ENCODE peak calls at places on chromosomes 5 and 9, in seven cellular contexts. One of them, this sample, is unnamed.

GRCh38 chr5:67639311-67639710 is 442.7 kb upstream of the CD180 start:
- DNase-seq in H1: no peak
- DNase-seq in H9: no peak
- DNase-seq in IMR-90: no peak
- DNase-seq in neuronal stem cell: no peak
- DNase-seq in mesenchymal stem cell: no peak
- DNase-seq in trophoblast cell: no peak
- DNase-seq in this sample: peak

GRCh38 chr5:1347571-1347970 is 2.7 kb upstream of the CLPTM1L start:
- DNase-seq in H1: no peak
- DNase-seq in H9: no peak
- DNase-seq in IMR-90: no peak
- DNase-seq in neuronal stem cell: no peak
- DNase-seq in mesenchymal stem cell: no peak
- DNase-seq in trophoblast cell: no peak
- DNase-seq in this sample: no peak

GRCh38 chr5:33105521-33105941 is 335.2 kb upstream of the TARS1 start:
- DNase-seq in H1: no peak
- DNase-seq in H9: no peak
- DNase-seq in IMR-90: peak
- DNase-seq in neuronal stem cell: no peak
- DNase-seq in mesenchymal stem cell: peak
- DNase-seq in trophoblast cell: no peak
- DNase-seq in this sample: no peak

GRCh38 chr9:120291050-120291449 is 288.9 kb downstream of the CDK5RAP2 start:
- DNase-seq in H1: no peak
- DNase-seq in H9: no peak
- DNase-seq in IMR-90: no peak
- DNase-seq in neuronal stem cell: no peak
- DNase-seq in mesenchymal stem cell: no peak
- DNase-seq in trophoblast cell: no peak
- DNase-seq in this sample: no peak

GRCh38 chr9:36136277-36136893 is at the start of gene GLIPR2:
- DNase-seq in H1: no peak
- DNase-seq in H9: peak
- DNase-seq in IMR-90: peak
- DNase-seq in neuronal stem cell: peak
- DNase-seq in mesenchymal stem cell: peak
- DNase-seq in trophoblast cell: peak
- DNase-seq in this sample: peak

GRCh38 chr5:109852371-109853160 is 162.8 kb downstream of the MAN2A1 start:
- DNase-seq in H1: no peak
- DNase-seq in H9: no peak
- DNase-seq in IMR-90: peak
- DNase-seq in neuronal stem cell: no peak
- DNase-seq in mesenchymal stem cell: peak
- DNase-seq in trophoblast cell: no peak
- DNase-seq in this sample: no peak

GRCh38 chr5:6638236-6638635 is 5.0 kb downstream of the SRD5A1 start:
- DNase-seq in H1: no peak
- DNase-seq in H9: no peak
- DNase-seq in IMR-90: no peak
- DNase-seq in neuronal stem cell: no peak
- DNase-seq in mesenchymal stem cell: no peak
- DNase-seq in trophoblast cell: no peak
- DNase-seq in this sample: no peak

GRCh38 chr5:150499437-150499956 is 8.4 kb upstream of the NDST1 start:
- DNase-seq in H1: no peak
- DNase-seq in H9: no peak
- DNase-seq in IMR-90: no peak
- DNase-seq in neuronal stem cell: no peak
- DNase-seq in mesenchymal stem cell: no peak
- DNase-seq in trophoblast cell: no peak
- DNase-seq in this sample: peak

GRCh38 chr9:91028166-91028827 is 226.7 kb downstream of the SYK start:
- DNase-seq in H1: no peak
- DNase-seq in H9: no peak
- DNase-seq in IMR-90: no peak
- DNase-seq in neuronal stem cell: no peak
- DNase-seq in mesenchymal stem cell: no peak
- DNase-seq in trophoblast cell: no peak
- DNase-seq in this sample: no peak

GRCh38 chr5:123105882-123106281 is 16.8 kb downstream of the PRDM6 start:
- DNase-seq in H1: no peak
- DNase-seq in H9: no peak
- DNase-seq in IMR-90: no peak
- DNase-seq in neuronal stem cell: no peak
- DNase-seq in mesenchymal stem cell: no peak
- DNase-seq in trophoblast cell: no peak
- DNase-seq in this sample: no peak

GRCh38 chr9:106969696-106970095 is 106.7 kb downstream of the ZNF462 start:
- DNase-seq in H1: no peak
- DNase-seq in H9: no peak
- DNase-seq in IMR-90: no peak
- DNase-seq in neuronal stem cell: no peak
- DNase-seq in mesenchymal stem cell: no peak
- DNase-seq in trophoblast cell: no peak
- DNase-seq in this sample: no peak

GRCh38 chr5:137575847-137576246 is 76.7 kb upstream of the SPOCK1 start:
- DNase-seq in H1: no peak
- DNase-seq in H9: no peak
- DNase-seq in IMR-90: no peak
- DNase-seq in neuronal stem cell: no peak
- DNase-seq in mesenchymal stem cell: no peak
- DNase-seq in trophoblast cell: peak
- DNase-seq in this sample: no peak

GRCh38 chr5:173642191-173642816 is 25.9 kb upstream of the BOD1 start:
- DNase-seq in H1: no peak
- DNase-seq in H9: peak
- DNase-seq in IMR-90: no peak
- DNase-seq in neuronal stem cell: no peak
- DNase-seq in mesenchymal stem cell: no peak
- DNase-seq in trophoblast cell: no peak
- DNase-seq in this sample: no peak

GRCh38 chr9:88829276-88829675 is 162.0 kb upstream of the S1PR3 start:
- DNase-seq in H1: no peak
- DNase-seq in H9: no peak
- DNase-seq in IMR-90: no peak
- DNase-seq in neuronal stem cell: no peak
- DNase-seq in mesenchymal stem cell: no peak
- DNase-seq in trophoblast cell: no peak
- DNase-seq in this sample: no peak

GRCh38 chr5:35246928-35247644 is 16.8 kb upstream of the PRLR start:
- DNase-seq in H1: no peak
- DNase-seq in H9: no peak
- DNase-seq in IMR-90: no peak
- DNase-seq in neuronal stem cell: no peak
- DNase-seq in mesenchymal stem cell: no peak
- DNase-seq in trophoblast cell: no peak
- DNase-seq in this sample: no peak

GRCh38 chr5:40518511-40518917 is 161.2 kb upstream of the PTGER4 start:
- DNase-seq in H1: no peak
- DNase-seq in H9: no peak
- DNase-seq in IMR-90: peak
- DNase-seq in neuronal stem cell: no peak
- DNase-seq in mesenchymal stem cell: no peak
- DNase-seq in trophoblast cell: peak
- DNase-seq in this sample: no peak

GRCh38 chr5:40511801-40512200 is 167.9 kb upstream of the PTGER4 start:
- DNase-seq in H1: no peak
- DNase-seq in H9: no peak
- DNase-seq in IMR-90: no peak
- DNase-seq in neuronal stem cell: no peak
- DNase-seq in mesenchymal stem cell: no peak
- DNase-seq in trophoblast cell: no peak
- DNase-seq in this sample: no peak

GRCh38 chr5:40514986-40515385 is 164.7 kb upstream of the PTGER4 start:
- DNase-seq in H1: no peak
- DNase-seq in H9: no peak
- DNase-seq in IMR-90: no peak
- DNase-seq in neuronal stem cell: no peak
- DNase-seq in mesenchymal stem cell: no peak
- DNase-seq in trophoblast cell: no peak
- DNase-seq in this sample: no peak
- H3K18ac ChIP-seq in H1: no peak
- H3K18ac ChIP-seq in H9: no peak
- H3K18ac ChIP-seq in IMR-90: no peak
- H3K18ac ChIP-seq in neuronal stem cell: no peak
- H3K18ac ChIP-seq in mesenchymal stem cell: no peak
- H3K18ac ChIP-seq in trophoblast cell: no peak
- H3K18ac ChIP-seq in this sample: no peak

GRCh38 chr9:132055756-132056155 is 23.9 kb downstream of the MED27 start:
- DNase-seq in H1: no peak
- DNase-seq in H9: no peak
- DNase-seq in IMR-90: no peak
- DNase-seq in neuronal stem cell: no peak
- DNase-seq in mesenchymal stem cell: no peak
- DNase-seq in trophoblast cell: no peak
- DNase-seq in this sample: no peak

GRCh38 chr9:132054024-132054423 is 25.6 kb downstream of the MED27 start:
- DNase-seq in H1: no peak
- DNase-seq in H9: peak
- DNase-seq in IMR-90: no peak
- DNase-seq in neuronal stem cell: no peak
- DNase-seq in mesenchymal stem cell: no peak
- DNase-seq in trophoblast cell: no peak
- DNase-seq in this sample: no peak

GRCh38 chr9:132059351-132059750 is 20.3 kb downstream of the MED27 start:
- DNase-seq in H1: no peak
- DNase-seq in H9: no peak
- DNase-seq in IMR-90: no peak
- DNase-seq in neuronal stem cell: no peak
- DNase-seq in mesenchymal stem cell: no peak
- DNase-seq in trophoblast cell: no peak
- DNase-seq in this sample: no peak

GRCh38 chr9:132061526-132061925 is 18.1 kb downstream of the MED27 start:
- DNase-seq in H1: no peak
- DNase-seq in H9: no peak
- DNase-seq in IMR-90: no peak
- DNase-seq in neuronal stem cell: no peak
- DNase-seq in mesenchymal stem cell: no peak
- DNase-seq in trophoblast cell: no peak
- DNase-seq in this sample: no peak

GRCh38 chr9:132056717-132057429 is 22.8 kb downstream of the MED27 start:
- DNase-seq in H1: no peak
- DNase-seq in H9: no peak
- DNase-seq in IMR-90: no peak
- DNase-seq in neuronal stem cell: no peak
- DNase-seq in mesenchymal stem cell: no peak
- DNase-seq in trophoblast cell: no peak
- DNase-seq in this sample: no peak
- H3K18ac ChIP-seq in H1: no peak
- H3K18ac ChIP-seq in H9: no peak
- H3K18ac ChIP-seq in IMR-90: no peak
- H3K18ac ChIP-seq in neuronal stem cell: no peak
- H3K18ac ChIP-seq in mesenchymal stem cell: no peak
- H3K18ac ChIP-seq in trophoblast cell: no peak
- H3K18ac ChIP-seq in this sample: no peak

GRCh38 chr5:125257057-125257970 is 510.9 kb upstream of the ZNF608 start:
- DNase-seq in H1: no peak
- DNase-seq in H9: no peak
- DNase-seq in IMR-90: peak
- DNase-seq in neuronal stem cell: peak
- DNase-seq in mesenchymal stem cell: no peak
- DNase-seq in trophoblast cell: peak
- DNase-seq in this sample: peak
- H3K18ac ChIP-seq in H1: no peak
- H3K18ac ChIP-seq in H9: no peak
- H3K18ac ChIP-seq in IMR-90: no peak
- H3K18ac ChIP-seq in neuronal stem cell: no peak
- H3K18ac ChIP-seq in mesenchymal stem cell: no peak
- H3K18ac ChIP-seq in trophoblast cell: no peak
- H3K18ac ChIP-seq in this sample: no peak

DNA sequence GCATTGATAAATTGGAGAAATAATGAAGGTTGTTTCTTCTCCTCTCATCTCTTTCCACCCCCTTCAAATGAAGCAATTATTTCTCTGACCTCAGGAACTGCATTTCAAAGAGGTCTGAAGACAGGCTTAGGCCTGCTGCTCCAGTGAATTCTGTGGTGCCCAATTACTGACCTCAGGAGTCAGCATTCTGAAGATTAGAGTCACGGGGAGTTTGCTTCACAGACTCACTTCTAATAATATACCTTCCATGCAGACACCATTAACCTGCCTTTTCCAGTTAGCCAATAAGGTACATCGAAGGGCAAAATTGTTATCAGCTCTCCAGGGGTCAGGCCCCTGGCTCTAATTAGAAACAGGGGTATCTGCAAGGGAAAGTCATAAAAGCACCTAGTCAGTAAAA is 270.9 kb downstream of the GAS1 start:
- DNase-seq in H1: no peak
- DNase-seq in H9: no peak
- DNase-seq in IMR-90: no peak
- DNase-seq in neuronal stem cell: peak
- DNase-seq in mesenchymal stem cell: no peak
- DNase-seq in trophoblast cell: no peak
- DNase-seq in this sample: peak
- H3K18ac ChIP-seq in H1: no peak
- H3K18ac ChIP-seq in H9: no peak
- H3K18ac ChIP-seq in IMR-90: no peak
- H3K18ac ChIP-seq in neuronal stem cell: no peak
- H3K18ac ChIP-seq in mesenchymal stem cell: no peak
- H3K18ac ChIP-seq in trophoblast cell: no peak
- H3K18ac ChIP-seq in this sample: no peak

GRCh38 chr9:89839952-89840351 is 235.1 kb downstream of the GADD45G start:
- DNase-seq in H1: no peak
- DNase-seq in H9: no peak
- DNase-seq in IMR-90: no peak
- DNase-seq in neuronal stem cell: no peak
- DNase-seq in mesenchymal stem cell: peak
- DNase-seq in trophoblast cell: no peak
- DNase-seq in this sample: no peak

GRCh38 chr9:89842267-89842768 is 237.5 kb downstream of the GADD45G start:
- DNase-seq in H1: no peak
- DNase-seq in H9: no peak
- DNase-seq in IMR-90: no peak
- DNase-seq in neuronal stem cell: no peak
- DNase-seq in mesenchymal stem cell: no peak
- DNase-seq in trophoblast cell: no peak
- DNase-seq in this sample: no peak

GRCh38 chr9:89843074-89843473 is 238.3 kb downstream of the GADD45G start:
- DNase-seq in H1: no peak
- DNase-seq in H9: no peak
- DNase-seq in IMR-90: no peak
- DNase-seq in neuronal stem cell: no peak
- DNase-seq in mesenchymal stem cell: no peak
- DNase-seq in trophoblast cell: no peak
- DNase-seq in this sample: no peak

GRCh38 chr9:89839427-89839826 is 234.6 kb downstream of the GADD45G start:
- DNase-seq in H1: no peak
- DNase-seq in H9: no peak
- DNase-seq in IMR-90: no peak
- DNase-seq in neuronal stem cell: no peak
- DNase-seq in mesenchymal stem cell: peak
- DNase-seq in trophoblast cell: no peak
- DNase-seq in this sample: no peak

DNA sequence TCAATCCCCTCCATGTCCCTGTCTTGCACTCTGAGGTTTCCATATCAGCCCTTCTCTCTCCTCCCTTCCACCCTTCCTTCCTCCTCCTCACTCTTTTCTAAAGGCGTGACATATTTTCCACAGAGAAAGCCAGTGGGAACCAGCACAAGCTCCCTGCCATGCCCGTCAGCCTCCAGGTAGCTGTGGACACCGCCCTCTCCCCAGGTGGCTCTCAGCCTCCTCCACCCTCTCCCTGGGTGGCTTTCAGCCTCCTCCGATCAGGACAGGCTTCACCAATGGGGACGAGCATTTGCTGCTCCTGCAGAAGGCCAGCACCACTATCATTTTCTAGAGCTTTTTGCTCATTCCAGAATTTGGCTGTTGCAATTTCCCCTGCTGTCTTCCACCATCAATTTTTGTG is 236.6 kb downstream of the GADD45G start:
- DNase-seq in H1: no peak
- DNase-seq in H9: no peak
- DNase-seq in IMR-90: no peak
- DNase-seq in neuronal stem cell: no peak
- DNase-seq in mesenchymal stem cell: no peak
- DNase-seq in trophoblast cell: no peak
- DNase-seq in this sample: no peak
- H3K18ac ChIP-seq in H1: no peak
- H3K18ac ChIP-seq in H9: no peak
- H3K18ac ChIP-seq in IMR-90: no peak
- H3K18ac ChIP-seq in neuronal stem cell: no peak
- H3K18ac ChIP-seq in mesenchymal stem cell: no peak
- H3K18ac ChIP-seq in trophoblast cell: peak
- H3K18ac ChIP-seq in this sample: no peak